ENCODE peak calls at places on chromosomes 11 and 22, in five cellular contexts. U is kidney, P is brain microvascular endothelial cell, R is IMR-90, G is colonic mucosa. S is an unnamed sample.

GRCh38 chr22:35742342-35743100 is 24.8 kb downstream of the APOL5 start:
- DNase-seq in G (no peak), U (no peak), R (peak), P (peak), S (peak)

GRCh38 chr11:42647993-42648392 is 663.8 kb upstream of the API5 start:
- DNase-seq in P (no peak), G (no peak), U (no peak), R (no peak), S (no peak)

GRCh38 chr11:116853461-116854073 is 16.1 kb upstream of the APOA1 start:
- DNase-seq in U (no peak), R (peak), G (peak), P (peak), S (peak)

GRCh38 chr22:26708256-26709009 is 51.0 kb downstream of the MIAT start:
- DNase-seq in G (no peak), U (no peak), R (no peak), P (no peak), S (no peak)

GRCh38 chr11:2267306-2267861 is 3.0 kb downstream of the ASCL2 start:
- DNase-seq in R (no peak), G (peak), P (no peak), U (no peak), S (no peak)

GRCh38 chr11:67389477-67389876 is 2.3 kb upstream of the RAD9A start:
- DNase-seq in P (no peak), G (peak), R (no peak), U (no peak), S (no peak)

GRCh38 chr22:41123151-41123550 is 30.8 kb downstream of the EP300 start:
- DNase-seq in R (peak), U (no peak), G (no peak), P (no peak), S (no peak)

GRCh38 chr11:88535916-88536547 is 198.5 kb upstream of the CTSC start:
- DNase-seq in G (no peak), R (peak), U (no peak), P (no peak), S (no peak)

GRCh38 chr22:40055143-40055926 is 60.6 kb downstream of the FAM83F start:
- DNase-seq in P (no peak), G (no peak), U (no peak), R (no peak), S (no peak)

GRCh38 chr11:78690588-78690987 is 115.9 kb upstream of the NARS2 start:
- DNase-seq in P (no peak), U (no peak), G (no peak), R (peak), S (no peak)

GRCh38 chr11:77187105-77187750 is 59.2 kb downstream of the MYO7A start:
- DNase-seq in R (no peak), G (no peak), P (no peak), U (no peak), S (no peak)

GRCh38 chr22:17655289-17655688 is 16.7 kb downstream of the BCL2L13 start:
- DNase-seq in R (no peak), U (no peak), P (no peak), G (no peak), S (no peak)

GRCh38 chr11:115918579-115918978 is 414.4 kb upstream of the CADM1 start:
- DNase-seq in G (no peak), U (no peak), P (no peak), R (no peak), S (no peak)

GRCh38 chr11:37364246-37364839 is 766.3 kb upstream of the RAG2 start:
- DNase-seq in U (peak), P (no peak), R (no peak), G (no peak), S (no peak)

GRCh38 chr11:28835790-28836189 is 727.6 kb downstream of the METTL15 start:
- DNase-seq in P (peak), R (peak), G (no peak), U (no peak), S (no peak)

GRCh38 chr11:72823105-72823804 is 9.0 kb downstream of the ATG16L2 start:
- DNase-seq in P (no peak), G (no peak), U (no peak), R (no peak), S (no peak)

GRCh38 chr11:7967097-7967496 is 1.9 kb upstream of the NLRP10 start:
- DNase-seq in R (peak), P (no peak), U (no peak), G (no peak), S (no peak)

GRCh38 chr11:84241374-84242131 is 955.4 kb upstream of the CCDC90B start:
- DNase-seq in R (no peak), G (no peak), U (no peak), P (no peak), S (no peak)

GRCh38 chr11:1564535-1565172 is 7.4 kb downstream of the DUSP8 start:
- DNase-seq in R (peak), U (peak), P (peak), G (peak), S (peak)

GRCh38 chr22:19901577-19902244 is 39.9 kb upstream of the COMT start:
- DNase-seq in R (no peak), U (no peak), P (no peak), G (no peak), S (no peak)

DNA sequence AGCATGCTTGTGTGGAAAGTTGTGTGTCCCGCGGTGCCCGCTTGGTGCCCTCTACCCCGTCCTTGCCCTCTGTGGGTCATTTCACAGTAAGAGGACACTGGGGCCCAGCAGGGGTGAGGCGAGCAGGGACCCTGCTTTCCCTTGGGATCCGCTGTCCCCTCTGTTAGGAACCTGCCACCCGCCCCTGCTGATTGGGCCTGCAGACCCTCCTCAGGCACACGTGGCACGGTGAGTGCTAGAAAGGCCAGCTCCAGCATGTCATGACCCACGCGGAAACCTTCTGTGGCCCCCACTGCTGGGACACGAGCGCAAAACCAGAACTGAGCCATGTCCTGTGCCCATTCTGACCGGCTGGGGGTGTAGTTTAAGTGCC is 353.1 kb downstream of the TBC1D22A start:
- DNase-seq in R (no peak), U (no peak), P (no peak), G (no peak), S (no peak)
- TF ChIP-seq CTCF in R (no peak), U (no peak), P (no peak), G (no peak), S (no peak)

GRCh38 chr11:133966924-133967598 is 10.3 kb upstream of the IGSF9B start:
- DNase-seq in U (no peak), R (no peak), P (no peak), G (peak), S (no peak)
- TF ChIP-seq CTCF in U (no peak), R (peak), P (peak), G (no peak), S (peak)

GRCh38 chr11:36034572-36035331 is 90.9 kb downstream of the LDLRAD3 start:
- DNase-seq in R (peak), U (no peak), G (no peak), P (peak), S (peak)
- TF ChIP-seq CTCF in R (no peak), U (no peak), G (no peak), P (no peak), S (no peak)

GRCh38 chr11:105315287-105315686 is 175.7 kb upstream of the CARD18 start:
- DNase-seq in U (no peak), P (no peak), R (no peak), G (no peak), S (no peak)
- TF ChIP-seq CTCF in U (no peak), P (no peak), R (no peak), G (no peak), S (no peak)